ENCODE peak calls at places on chromosomes 3 and 15, in five cellular contexts. P is Peyer's patch, Z is fibroblast of lung, T is heart left ventricle, X is left lung. V is an unnamed sample.

GRCh38 chr15:62020576-62021160 is 39.6 kb downstream of the VPS13C start:
- DNase-seq in P (no peak), Z (peak; percentile 26), T (no peak), X (no peak), V (no peak)

GRCh38 chr3:13260259-13261103 is 159.6 kb downstream of the NUP210 start:
- DNase-seq in P (no peak), Z (no peak), T (no peak), X (no peak), V (no peak)

GRCh38 chr15:35305906-35306305 is 220.8 kb upstream of the NANOGP8 start:
- DNase-seq in P (no peak), Z (peak; percentile 96), T (no peak), X (no peak), V (no peak)

GRCh38 chr3:120772081-120772480 is 29.5 kb downstream of the GTF2E1 start:
- DNase-seq in P (no peak), Z (no peak), T (no peak), X (no peak), V (no peak)

GRCh38 chr3:55333923-55334322 is 153.2 kb downstream of the WNT5A start:
- DNase-seq in P (no peak), Z (peak; percentile 81), T (no peak), X (no peak), V (no peak)

GRCh38 chr3:41041899-41042298 is 157.4 kb upstream of the CTNNB1 start:
- DNase-seq in P (no peak), Z (no peak), T (peak; percentile 22), X (no peak), V (no peak)

GRCh38 chr15:83108266-83109219 is 1.1 kb downstream of the TM6SF1 start:
- DNase-seq in P (peak; percentile 71), Z (no peak), T (peak; percentile 56), X (peak; percentile 85), V (no peak)

GRCh38 chr15:94381384-94381783 is 150.0 kb downstream of the MCTP2 start:
- DNase-seq in P (no peak), Z (no peak), T (no peak), X (no peak), V (no peak)

GRCh38 chr15:25183581-25184330 is 229.0 kb downstream of the SNRPN start:
- DNase-seq in P (peak; percentile 27), Z (no peak), T (no peak), X (peak; percentile 21), V (no peak)

GRCh38 chr3:54353547-54354339 is 231.4 kb downstream of the CACNA2D3 start:
- DNase-seq in P (no peak), Z (peak; percentile 27), T (no peak), X (no peak), V (no peak)

GRCh38 chr3:143978263-143978631 is 6.6 kb downstream of the DIPK2A start:
- DNase-seq in P (no peak), Z (no peak), T (no peak), X (no peak), V (no peak)

GRCh38 chr3:18531662-18532061 is 106.5 kb upstream of the SATB1 start:
- DNase-seq in P (no peak), Z (no peak), T (no peak), X (no peak), V (no peak)

GRCh38 chr3:146322216-146322615 is 71.3 kb upstream of the PLSCR4 start:
- DNase-seq in P (no peak), Z (no peak), T (no peak), X (no peak), V (no peak)

GRCh38 chr3:159366476-159366875 is 564.6 kb downstream of the MFSD1 start:
- DNase-seq in P (no peak), Z (no peak), T (no peak), X (no peak), V (no peak)

GRCh38 chr15:78638658-78639314 is 2.2 kb downstream of the CHRNB4 start:
- DNase-seq in P (peak; percentile 71), Z (peak; percentile 13), T (peak; percentile 47), X (no peak), V (no peak)

GRCh38 chr15:89575656-89576416 is 567 bp downstream of the TICRR start:
- DNase-seq in P (no peak), Z (peak; percentile 13), T (no peak), X (peak; percentile 36), V (no peak)

GRCh38 chr3:134004841-134005240 is 24.9 kb downstream of the SLCO2A1 start:
- DNase-seq in P (no peak), Z (peak; percentile 40), T (no peak), X (no peak), V (no peak)

GRCh38 chr15:65385868-65386253 is 8.1 kb upstream of the IGDCC3 start:
- DNase-seq in P (no peak), Z (no peak), T (peak; percentile 59), X (no peak), V (no peak)

DNA sequence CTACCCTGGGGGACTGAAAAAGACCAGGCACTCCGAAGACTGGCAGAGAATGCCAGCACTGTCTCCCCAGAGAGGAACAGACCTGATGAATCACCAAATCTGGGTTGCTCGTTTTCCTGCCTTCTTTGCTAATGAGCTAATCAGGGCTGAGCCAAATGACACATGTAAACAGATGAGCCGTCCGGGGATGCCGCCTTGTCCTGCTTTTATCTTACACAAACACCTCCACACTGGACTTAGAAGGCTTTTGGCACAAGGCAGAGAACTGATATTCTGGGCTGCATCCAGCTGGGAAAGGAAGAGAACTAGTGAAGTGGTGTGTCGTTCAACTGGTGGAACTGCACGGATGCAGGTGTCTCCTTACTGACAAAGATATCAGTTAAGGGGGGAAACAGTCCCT is 88.1 kb downstream of the MECOM start:
- DNase-seq in P (no peak), Z (peak; percentile 69), T (no peak), X (no peak), V (no peak)
- H3K4me3 ChIP-seq in P (no peak overlapping the region), Z (no peak overlapping the region), T (no peak overlapping the region), X (no peak overlapping the region), V (no peak overlapping the region)

DNA sequence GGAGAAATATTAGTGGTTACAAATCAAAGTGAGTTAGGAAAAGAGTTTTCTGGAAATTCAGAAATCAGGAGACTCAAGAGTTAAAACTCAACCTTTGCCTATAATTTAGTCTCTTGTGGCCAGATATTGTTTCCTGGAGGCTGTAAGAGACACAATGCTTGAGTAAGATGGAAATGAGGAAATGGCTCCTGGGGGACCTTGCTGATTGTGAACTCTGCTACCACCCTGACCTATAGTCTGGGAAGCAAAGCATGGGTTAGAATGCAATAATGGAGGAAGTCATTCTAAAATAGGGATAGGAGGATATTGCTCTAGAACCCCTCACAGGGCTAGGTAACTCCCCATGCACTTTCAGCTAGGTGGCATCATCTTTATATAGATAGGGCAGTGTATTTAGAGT is 182.9 kb downstream of the KCNAB1 start:
- DNase-seq in P (no peak), Z (no peak), T (no peak), X (no peak), V (no peak)
- H3K27ac ChIP-seq in P (no peak overlapping the region), Z (no peak overlapping the region), T (no peak overlapping the region), X (no peak overlapping the region), V (no peak overlapping the region)

GRCh38 chr3:51391075-51391565 is at the start of gene RBM15B:
- DNase-seq in P (peak; percentile 99), Z (peak; percentile 95), T (peak; percentile 98), X (peak; percentile 99), V (peak; percentile 97)
- H3K36me3 ChIP-seq in P (no peaks in the 10 kb centered on the region), Z (peaks cover 35% of the 10 kb centered on the region), T (peaks cover 70% of the 10 kb centered on the region), X (peaks cover 80% of the 10 kb centered on the region), V (peaks cover 50% of the 10 kb centered on the region)

DNA sequence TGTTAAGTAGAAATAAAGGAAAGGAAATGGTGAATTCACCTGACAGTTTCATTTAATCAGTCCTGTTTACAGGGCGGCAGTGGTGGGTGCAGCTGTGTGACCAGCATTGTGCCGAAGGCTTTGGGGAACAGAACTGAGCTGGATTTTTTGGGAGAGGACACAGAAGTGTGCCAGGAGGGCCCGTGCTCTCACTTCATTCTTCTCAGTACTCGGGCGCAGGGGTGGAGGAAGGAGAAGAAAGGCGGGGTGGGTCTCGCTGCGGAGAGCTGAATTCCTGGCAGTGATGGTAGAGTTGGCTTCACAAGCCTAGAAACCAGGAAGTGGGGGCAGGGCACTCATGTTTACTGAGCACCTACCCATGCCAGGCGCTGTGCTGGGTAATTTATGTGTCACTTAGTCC is 64.6 kb downstream of the CRTC3 start:
- DNase-seq in P (peak; percentile 95), Z (peak; percentile 45), T (peak; percentile 77), X (peak; percentile 92), V (peak; percentile 48)
- H3K4me3 ChIP-seq in P (no peak overlapping the region), Z (no peak overlapping the region), T (no peak overlapping the region), X (no peak overlapping the region), V (peak overlapping the region; percentile 33)

DNA sequence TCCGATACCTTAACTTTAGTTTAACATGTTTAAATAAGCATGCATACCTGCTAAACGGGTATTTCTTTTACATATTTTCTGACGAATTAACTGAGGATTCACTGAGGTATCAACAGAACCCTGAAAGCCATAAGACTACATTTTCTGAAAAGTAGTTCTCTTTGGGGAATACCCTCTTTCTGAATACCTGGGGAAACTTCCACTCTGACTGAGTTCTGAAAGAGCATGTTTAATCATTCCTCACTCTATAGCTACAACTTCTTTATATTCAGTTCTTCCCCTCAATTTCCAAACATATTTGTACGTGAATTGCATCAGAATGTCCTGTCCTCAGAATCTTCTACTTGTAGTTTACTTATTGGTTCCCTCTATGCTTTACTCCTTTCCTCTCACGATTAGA is 403.0 kb downstream of the ROBO1 start:
- DNase-seq in P (no peak), Z (no peak), T (no peak), X (no peak), V (no peak)
- H3K27ac ChIP-seq in P (no peak overlapping the region), Z (no peak overlapping the region), T (no peak overlapping the region), X (no peak overlapping the region), V (no peak overlapping the region)

GRCh38 chr15:55942332-55942731 is 51.1 kb downstream of the NEDD4 start:
- DNase-seq in P (no peak), Z (no peak), T (no peak), X (no peak), V (no peak)

DNA sequence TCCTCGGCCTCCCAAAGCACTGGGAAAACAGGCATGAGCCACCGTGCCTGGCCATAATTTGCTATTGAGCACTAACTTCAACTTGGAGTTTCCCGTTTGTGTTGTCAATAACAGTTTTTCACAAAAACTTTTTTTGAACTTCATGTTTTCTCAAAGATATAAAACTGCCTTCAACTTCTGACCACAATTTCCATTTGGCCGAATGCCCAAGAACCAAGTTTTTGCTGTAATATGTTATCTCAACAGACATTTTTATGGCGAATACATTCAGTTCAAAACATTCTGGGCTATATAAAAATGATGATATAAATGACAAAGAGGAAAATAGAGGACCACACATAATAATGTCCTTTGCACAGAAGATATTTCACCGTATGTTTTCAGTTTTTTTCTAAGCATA is 56.4 kb downstream of the NEDD4 start:
- DNase-seq in P (no peak), Z (peak; percentile 32), T (no peak), X (no peak), V (no peak)
- H3K36me3 ChIP-seq in P (no peaks in the 10 kb centered on the region), Z (no peaks in the 10 kb centered on the region), T (peaks cover 7% of the 10 kb centered on the region), X (no peaks in the 10 kb centered on the region), V (no peaks in the 10 kb centered on the region)

GRCh38 chr3:2599471-2599870 is 500.8 kb downstream of the CNTN4 start:
- DNase-seq in P (no peak), Z (no peak), T (no peak), X (no peak), V (no peak)

GRCh38 chr3:2597615-2598014 is 498.9 kb downstream of the CNTN4 start:
- DNase-seq in P (no peak), Z (no peak), T (no peak), X (no peak), V (no peak)

DNA sequence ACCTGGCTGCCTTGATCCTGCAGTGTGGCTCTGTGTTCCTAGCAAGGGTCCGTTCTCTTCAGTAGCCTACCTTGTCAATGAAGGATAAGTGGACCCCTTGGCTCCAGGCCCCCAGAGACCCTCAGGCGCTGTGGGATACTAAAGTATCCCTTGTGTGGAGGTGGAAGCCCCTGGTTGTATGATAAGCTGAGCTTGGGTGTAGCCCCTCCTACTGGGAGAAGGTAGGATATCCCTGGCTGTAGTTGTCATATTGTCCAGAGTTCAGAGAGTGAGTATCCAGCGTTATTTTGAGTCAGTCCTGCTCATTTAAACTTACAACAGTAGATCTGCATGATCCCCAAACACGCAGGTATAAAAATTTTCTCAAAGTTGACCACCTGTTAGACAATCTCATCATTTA is 496.8 kb downstream of the CNTN4 start:
- DNase-seq in P (no peak), Z (no peak), T (no peak), X (no peak), V (no peak)
- H3K4me3 ChIP-seq in P (no peak overlapping the region), Z (no peak overlapping the region), T (no peak overlapping the region), X (no peak overlapping the region), V (no peak overlapping the region)